ENCODE peak calls at places on chromosomes 3 and 15, in four cellular contexts. T, K, S and V are unnamed samples.

GRCh38 chr3:45487508-45487907 is 99.1 kb downstream of the LARS2 start:
- DNase-seq in T (no peak), K (no peak), S (no peak), V (no peak)

GRCh38 chr3:33134026-33134625 is 20.3 kb downstream of the CRTAP start:
- DNase-seq in T (no peak), K (no peak), S (peak), V (peak)

GRCh38 chr3:41681479-41681878 is 280.4 kb downstream of the ULK4 start:
- DNase-seq in T (no peak), K (peak), S (peak), V (peak)

GRCh38 chr3:89165636-89166312 is 58.4 kb downstream of the EPHA3 start:
- DNase-seq in T (no peak), K (no peak), S (no peak), V (no peak)

GRCh38 chr3:52032702-52033408 is 23.5 kb downstream of the DUSP7 start:
- DNase-seq in T (peak), K (no peak), S (no peak), V (no peak)

GRCh38 chr3:115227046-115227445 is 80.0 kb upstream of the ZBTB20 start:
- DNase-seq in T (no peak), K (no peak), S (no peak), V (no peak)

GRCh38 chr3:116444819-116445290 is 432 bp downstream of the LSAMP start:
- DNase-seq in T (peak), K (no peak), S (no peak), V (no peak)

GRCh38 chr3:190155752-190156151 is 35.1 kb upstream of the P3H2 start:
- DNase-seq in T (no peak), K (no peak), S (no peak), V (no peak)

GRCh38 chr15:66803182-66803729 is 101.2 kb downstream of the SMAD6 start:
- DNase-seq in T (no peak), K (peak), S (peak), V (peak)

GRCh38 chr3:156532730-156533129 is 22.2 kb downstream of the SSR3 start:
- DNase-seq in T (no peak), K (no peak), S (no peak), V (no peak)

GRCh38 chr3:156535798-156536197 is 19.1 kb downstream of the SSR3 start:
- DNase-seq in T (no peak), K (no peak), S (no peak), V (no peak)

GRCh38 chr3:156533205-156533604 is 21.7 kb downstream of the SSR3 start:
- DNase-seq in T (no peak), K (no peak), S (peak), V (no peak)

GRCh38 chr3:156536524-156537316 is 18.2 kb downstream of the SSR3 start:
- DNase-seq in T (no peak), K (no peak), S (peak), V (no peak)

DNA sequence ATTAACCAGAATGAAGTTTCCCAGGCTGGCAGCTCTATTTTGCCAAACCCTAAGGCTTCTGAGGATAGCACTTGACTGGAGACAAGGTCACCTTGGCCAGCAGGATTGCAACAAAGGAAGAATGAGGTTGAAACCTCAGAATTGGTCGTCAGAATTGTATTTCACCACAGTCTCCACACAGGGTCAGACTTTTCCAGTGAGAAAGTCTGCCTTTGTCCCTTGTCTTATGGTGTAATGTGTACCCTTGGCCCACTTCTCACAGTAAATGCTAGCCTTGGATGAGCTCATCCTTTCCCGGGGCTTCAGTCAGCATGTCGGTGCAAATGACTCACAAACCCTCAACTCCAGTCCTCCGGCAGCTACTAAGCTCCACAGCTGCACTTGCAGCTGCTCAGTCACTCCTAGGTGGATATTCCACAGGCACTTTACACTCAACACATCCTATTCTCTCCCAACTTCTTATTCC is 19.7 kb downstream of the SSR3 start:
- DNase-seq in T (no peak), K (peak), S (peak), V (peak)
- TF ChIP-seq CTCF in T (no peak), K (peak), S (peak), V (peak)

GRCh38 chr3:132180337-132180791 is 136.8 kb upstream of the ACP3 start:
- DNase-seq in T (no peak), K (peak), S (peak), V (peak)
- TF ChIP-seq CTCF in T (peak), K (peak), S (peak), V (peak)

DNA sequence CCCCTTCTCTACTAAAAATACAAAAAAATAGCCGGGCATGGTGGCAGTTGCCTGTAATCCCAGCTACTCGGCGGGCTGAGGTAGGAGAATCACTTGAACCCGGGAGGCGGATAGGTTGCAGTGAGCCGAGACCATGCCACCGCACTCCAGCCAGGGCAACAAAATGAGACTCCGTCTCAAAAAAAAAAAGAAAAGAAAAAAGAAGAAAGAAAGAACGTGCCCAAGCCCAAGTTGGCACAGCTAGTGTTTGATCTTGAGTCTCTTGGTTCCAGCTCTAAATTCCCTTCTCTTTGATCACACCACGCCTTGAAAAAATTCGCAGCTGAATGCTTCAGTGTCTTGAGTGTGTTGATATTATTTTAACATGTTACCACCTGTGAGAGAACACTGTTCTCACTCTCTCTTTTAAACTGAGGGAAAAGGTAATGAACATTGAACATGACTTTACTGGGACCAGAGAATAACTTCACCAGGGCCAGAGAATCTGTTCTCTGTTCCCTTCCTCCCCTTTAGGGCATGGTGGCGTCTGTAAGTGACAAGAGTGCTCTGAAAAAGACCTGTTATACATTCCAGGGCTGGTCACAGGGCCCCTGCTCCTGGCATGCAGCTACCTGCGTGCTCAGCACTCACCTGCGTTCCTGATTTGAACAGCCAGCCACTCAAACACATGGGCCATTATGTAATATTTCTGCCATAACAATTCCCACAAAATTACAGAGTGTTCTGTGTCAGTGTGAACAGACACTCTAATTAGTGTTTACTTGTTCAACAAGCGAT is 19.0 kb downstream of the SLCO3A1 start:
- DNase-seq in T (no peak), K (no peak), S (no peak), V (no peak)
- TF ChIP-seq CTCF in T (no peak), K (no peak), S (no peak), V (no peak)

GRCh38 chr3:194985031-194985578 is 285.9 kb downstream of the XXYLT1 start:
- DNase-seq in T (peak), K (peak), S (peak), V (peak)
- TF ChIP-seq CTCF in T (no peak), K (peak), S (peak), V (peak)

DNA sequence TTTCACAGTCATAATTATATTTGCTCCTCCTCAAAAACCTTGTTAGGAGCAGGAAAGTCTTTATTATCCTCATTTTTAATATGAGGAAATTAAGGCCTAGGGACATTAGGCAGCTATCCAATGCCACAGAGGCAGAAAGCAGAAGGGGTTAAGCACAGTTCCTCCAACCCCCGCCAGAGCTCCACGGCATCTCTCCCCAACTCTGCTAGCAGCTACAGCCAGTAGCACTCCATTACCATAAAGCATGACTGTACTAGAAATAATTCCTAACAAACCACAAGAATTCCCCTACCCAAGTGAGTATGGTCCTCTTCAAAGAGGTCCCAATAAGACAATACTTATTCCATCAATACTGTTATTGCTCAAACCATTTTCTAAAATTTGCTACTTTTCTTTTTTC is 9.8 kb downstream of the HEG1 start:
- DNase-seq in T (no peak), K (peak), S (peak), V (peak)
- TF ChIP-seq CTCF in T (no peak), K (peak), S (peak), V (peak)

DNA sequence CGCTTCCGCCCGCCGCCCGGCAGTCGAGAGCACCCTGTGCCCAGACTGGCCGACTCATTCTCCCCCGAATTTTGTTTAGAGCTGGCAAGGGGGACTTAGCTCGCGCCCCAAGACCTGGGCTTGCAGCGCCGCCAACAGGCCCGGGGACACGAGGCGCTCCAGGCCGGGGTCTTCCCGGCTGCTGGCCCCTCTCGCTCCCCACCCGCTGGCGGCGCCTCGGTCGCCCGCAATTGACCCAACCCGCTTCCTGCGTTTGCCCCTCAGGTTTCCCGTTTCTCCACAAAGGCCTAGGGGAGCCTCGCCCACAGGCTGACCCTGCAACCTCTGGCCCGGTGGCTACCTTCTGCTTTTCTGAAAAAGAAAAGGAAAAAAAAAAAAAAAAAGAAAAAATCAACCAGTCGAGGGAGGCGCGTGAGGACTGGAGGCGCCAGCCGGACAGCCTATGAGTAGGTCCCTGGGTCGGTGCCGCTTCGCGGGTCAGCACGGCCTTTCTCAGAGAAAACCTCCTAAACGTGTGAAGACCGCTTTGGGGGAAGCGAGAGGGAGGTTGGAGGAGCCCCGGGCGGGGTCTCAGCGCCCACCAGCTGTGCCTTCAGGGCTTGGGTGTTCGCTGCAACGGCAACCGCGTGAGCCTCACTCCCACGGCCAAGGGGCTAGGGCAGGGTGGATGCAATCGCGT is 7.2 kb downstream of the FOXL2 start:
- DNase-seq in T (no peak), K (no peak), S (no peak), V (no peak)
- TF ChIP-seq CTCF in T (no peak), K (no peak), S (no peak), V (peak)

GRCh38 chr3:99549918-99550603 is 88.3 kb upstream of the COL8A1 start:
- DNase-seq in T (no peak), K (peak), S (peak), V (peak)

GRCh38 chr3:99548674-99549073 is 89.7 kb upstream of the COL8A1 start:
- DNase-seq in T (no peak), K (peak), S (no peak), V (no peak)

GRCh38 chr3:99545941-99546580 is 92.3 kb upstream of the COL8A1 start:
- DNase-seq in T (no peak), K (peak), S (peak), V (no peak)

GRCh38 chr3:99549220-99549619 is 89.2 kb upstream of the COL8A1 start:
- DNase-seq in T (no peak), K (no peak), S (no peak), V (no peak)

DNA sequence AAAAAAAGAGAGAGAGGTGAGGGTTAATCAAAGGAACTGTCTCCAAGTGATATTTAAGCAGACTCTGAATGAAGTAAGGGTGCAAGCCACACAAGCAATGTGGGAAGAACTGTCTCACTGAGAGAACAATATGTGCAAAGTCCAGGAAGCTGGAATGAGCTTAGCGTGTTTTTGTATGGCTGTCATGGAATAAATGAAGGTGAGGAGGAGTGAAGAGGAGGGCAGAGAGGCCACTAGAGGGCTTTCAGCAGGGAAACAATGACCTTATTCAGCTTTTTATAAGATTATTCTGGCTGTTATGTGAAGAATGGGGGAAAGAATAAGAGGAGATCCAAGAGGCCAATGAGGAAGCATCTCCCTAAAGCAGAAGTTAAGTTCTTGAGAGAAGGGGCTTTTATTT is 86.9 kb upstream of the COL8A1 start:
- DNase-seq in T (no peak), K (no peak), S (no peak), V (no peak)
- TF ChIP-seq CTCF in T (no peak), K (peak), S (no peak), V (peak)

GRCh38 chr15:85010472-85011209 is 29.0 kb downstream of the PDE8A start:
- DNase-seq in T (no peak), K (peak), S (no peak), V (no peak)
- TF ChIP-seq CTCF in T (no peak), K (peak), S (no peak), V (no peak)

GRCh38 chr15:78242128-78242527 is 7.8 kb upstream of the ACSBG1 start:
- DNase-seq in T (peak), K (peak), S (no peak), V (no peak)
- TF ChIP-seq CTCF in T (peak), K (peak), S (peak), V (peak)

GRCh38 chr15:56957812-56958406 is 39.5 kb downstream of the TCF12 start:
- DNase-seq in T (no peak), K (no peak), S (no peak), V (no peak)
- TF ChIP-seq CTCF in T (no peak), K (no peak), S (no peak), V (no peak)